ENCODE peak calls at places on chromosome 17, in five cellular contexts. One of them, this sample, is unnamed.

GRCh38 chr17:82807101-82807500 is 32.7 kb downstream of the ZNF750 start:
- DNase-seq in left colon: no peak
- DNase-seq in H54: no peak
- DNase-seq in mucosa of gallbladder: no peak
- DNase-seq in EH: no peak
- DNase-seq in this sample: no peak

GRCh38 chr17:82231562-82232321 is 2.9 kb downstream of the SLC16A3 start:
- DNase-seq in mucosa of gallbladder: peak
- DNase-seq in H54: no peak
- DNase-seq in left colon: peak
- DNase-seq in EH: peak
- DNase-seq in this sample: no peak

GRCh38 chr17:34503804-34504203 is 75.6 kb upstream of the TMEM132E start:
- DNase-seq in left colon: peak
- DNase-seq in mucosa of gallbladder: peak
- DNase-seq in H54: no peak
- DNase-seq in EH: no peak
- DNase-seq in this sample: no peak

GRCh38 chr17:28665994-28666393 is 4.0 kb downstream of the SUPT6H start:
- DNase-seq in left colon: no peak
- DNase-seq in EH: no peak
- DNase-seq in mucosa of gallbladder: no peak
- DNase-seq in H54: no peak
- DNase-seq in this sample: no peak

GRCh38 chr17:73359987-73360410 is 48.2 kb upstream of the CDC42EP4 start:
- DNase-seq in mucosa of gallbladder: peak
- DNase-seq in EH: no peak
- DNase-seq in left colon: peak
- DNase-seq in H54: no peak
- DNase-seq in this sample: no peak

GRCh38 chr17:8020251-8020650 is 17.8 kb downstream of the GUCY2D start:
- DNase-seq in mucosa of gallbladder: no peak
- DNase-seq in left colon: no peak
- DNase-seq in H54: no peak
- DNase-seq in EH: no peak
- DNase-seq in this sample: no peak

GRCh38 chr17:47720754-47721533 is 12.1 kb upstream of the TBX21 start:
- DNase-seq in EH: peak
- DNase-seq in H54: peak
- DNase-seq in left colon: no peak
- DNase-seq in mucosa of gallbladder: no peak
- DNase-seq in this sample: no peak

GRCh38 chr17:40307691-40308289 is 1.2 kb upstream of the RARA start:
- DNase-seq in H54: no peak
- DNase-seq in left colon: peak
- DNase-seq in EH: no peak
- DNase-seq in mucosa of gallbladder: no peak
- DNase-seq in this sample: no peak

GRCh38 chr17:52297230-52298010 is 138.9 kb upstream of the CA10 start:
- DNase-seq in mucosa of gallbladder: no peak
- DNase-seq in H54: peak
- DNase-seq in left colon: no peak
- DNase-seq in EH: no peak
- DNase-seq in this sample: no peak

GRCh38 chr17:43381621-43382020 is 17.2 kb upstream of the ARL4D start:
- DNase-seq in mucosa of gallbladder: no peak
- DNase-seq in H54: no peak
- DNase-seq in EH: no peak
- DNase-seq in left colon: no peak
- DNase-seq in this sample: no peak

GRCh38 chr17:1643293-1643998 is 2.1 kb downstream of the SCARF1 start:
- DNase-seq in H54: no peak
- DNase-seq in left colon: peak
- DNase-seq in EH: peak
- DNase-seq in mucosa of gallbladder: peak
- DNase-seq in this sample: no peak

GRCh38 chr17:29591737-29592624 is 951 bp upstream of the ANKRD13B start:
- DNase-seq in mucosa of gallbladder: peak
- DNase-seq in H54: peak
- DNase-seq in EH: peak
- DNase-seq in left colon: peak
- DNase-seq in this sample: peak

GRCh38 chr17:65553009-65553645 is 8.3 kb downstream of the AXIN2 start:
- DNase-seq in left colon: no peak
- DNase-seq in H54: no peak
- DNase-seq in EH: peak
- DNase-seq in mucosa of gallbladder: no peak
- DNase-seq in this sample: no peak

GRCh38 chr17:66508896-66509843 is 206.8 kb downstream of the PRKCA start:
- DNase-seq in H54: peak
- DNase-seq in EH: peak
- DNase-seq in mucosa of gallbladder: peak
- DNase-seq in left colon: peak
- DNase-seq in this sample: no peak

GRCh38 chr17:1446201-1446600 is 9.8 kb downstream of the CRK start:
- DNase-seq in mucosa of gallbladder: no peak
- DNase-seq in left colon: no peak
- DNase-seq in H54: no peak
- DNase-seq in EH: no peak
- DNase-seq in this sample: no peak

GRCh38 chr17:68910256-68910705 is 44.9 kb downstream of the ABCA8 start:
- DNase-seq in left colon: no peak
- DNase-seq in H54: no peak
- DNase-seq in mucosa of gallbladder: no peak
- DNase-seq in EH: no peak
- DNase-seq in this sample: peak

GRCh38 chr17:56449176-56449575 is 144.3 kb upstream of the NOG start:
- DNase-seq in mucosa of gallbladder: no peak
- DNase-seq in EH: no peak
- DNase-seq in H54: no peak
- DNase-seq in left colon: no peak
- DNase-seq in this sample: no peak

GRCh38 chr17:59533694-59534093 is 31.7 kb upstream of the DHX40 start:
- DNase-seq in EH: no peak
- DNase-seq in H54: no peak
- DNase-seq in mucosa of gallbladder: no peak
- DNase-seq in left colon: no peak
- DNase-seq in this sample: no peak

GRCh38 chr17:1577186-1577585 is 14.6 kb upstream of the PITPNA start:
- DNase-seq in H54: peak
- DNase-seq in EH: peak
- DNase-seq in left colon: peak
- DNase-seq in mucosa of gallbladder: peak
- DNase-seq in this sample: peak

GRCh38 chr17:10772425-10773380 is 31.2 kb downstream of the TMEM238L start:
- DNase-seq in left colon: peak
- DNase-seq in H54: peak
- DNase-seq in mucosa of gallbladder: peak
- DNase-seq in EH: peak
- DNase-seq in this sample: no peak

GRCh38 chr17:38727661-38728220 is 2.4 kb upstream of the CISD3 start:
- DNase-seq in left colon: no peak
- DNase-seq in mucosa of gallbladder: no peak
- DNase-seq in H54: no peak
- DNase-seq in EH: no peak
- DNase-seq in this sample: no peak

GRCh38 chr17:79806863-79807720 is 10.2 kb upstream of the CBX8 start:
- DNase-seq in mucosa of gallbladder: no peak
- DNase-seq in EH: no peak
- DNase-seq in H54: no peak
- DNase-seq in left colon: no peak
- DNase-seq in this sample: no peak

GRCh38 chr17:72590382-72590781 is 469.6 kb downstream of the SOX9 start:
- DNase-seq in EH: peak
- DNase-seq in H54: peak
- DNase-seq in left colon: no peak
- DNase-seq in mucosa of gallbladder: no peak
- DNase-seq in this sample: no peak

GRCh38 chr17:39769974-39770587 is 32.3 kb downstream of the GRB7 start:
- DNase-seq in H54: no peak
- DNase-seq in left colon: no peak
- DNase-seq in EH: peak
- DNase-seq in mucosa of gallbladder: no peak
- DNase-seq in this sample: peak

GRCh38 chr17:68346448-68346847 is 55.2 kb downstream of the ARSG start:
- DNase-seq in mucosa of gallbladder: peak
- DNase-seq in EH: no peak
- DNase-seq in left colon: peak
- DNase-seq in H54: no peak
- DNase-seq in this sample: no peak

GRCh38 chr17:79090503-79091372 is 16.1 kb downstream of the ENGASE start:
- DNase-seq in left colon: peak
- DNase-seq in mucosa of gallbladder: no peak
- DNase-seq in H54: no peak
- DNase-seq in EH: peak
- DNase-seq in this sample: no peak

GRCh38 chr17:29595107-29595942 is 2.4 kb downstream of the ANKRD13B start:
- DNase-seq in mucosa of gallbladder: no peak
- DNase-seq in H54: no peak
- DNase-seq in EH: no peak
- DNase-seq in left colon: no peak
- DNase-seq in this sample: no peak